ENCODE peak calls at places on chromosomes 16 and 17, in eight cellular contexts. J, M, U, H, T, R, S and Z are unnamed samples.

GRCh38 chr17:385195-385835 is 32.7 kb upstream of the RPH3AL start:
- DNase-seq in J (no peak), M (no peak), U (peak), H (peak), T (peak), R (peak), S (no peak), Z (peak)

GRCh38 chr16:12319464-12320030 is 343.0 kb downstream of the SNX29 start:
- DNase-seq in J (no peak), M (no peak), U (no peak), H (no peak), T (peak), R (peak), S (no peak), Z (no peak)

GRCh38 chr16:4392382-4393242 is 21.0 kb downstream of the VASN start:
- DNase-seq in J (no peak), M (no peak), U (no peak), H (no peak), T (peak), R (peak), S (no peak), Z (no peak)

GRCh38 chr16:31273676-31274075 is 13.9 kb downstream of the ITGAM start:
- DNase-seq in J (no peak), M (no peak), U (no peak), H (no peak), T (no peak), R (no peak), S (no peak), Z (no peak)

GRCh38 chr16:4962716-4963115 is 4.6 kb downstream of the SEC14L5 start:
- DNase-seq in J (no peak), M (no peak), U (no peak), H (no peak), T (no peak), R (no peak), S (no peak), Z (no peak)

GRCh38 chr16:83615553-83615952 is 192.2 kb upstream of the HSBP1 start:
- DNase-seq in J (no peak), M (no peak), U (no peak), H (no peak), T (no peak), R (no peak), S (no peak), Z (no peak)

GRCh38 chr17:79000396-79001189 is 9.0 kb downstream of the CANT1 start:
- DNase-seq in J (no peak), M (no peak), U (peak), H (no peak), T (no peak), R (no peak), S (no peak), Z (no peak)

GRCh38 chr16:12620150-12620549 is 183.5 kb downstream of the CPPED1 start:
- DNase-seq in J (no peak), M (no peak), U (no peak), H (no peak), T (no peak), R (no peak), S (no peak), Z (no peak)

GRCh38 chr17:721540-721937 is 6.9 kb upstream of the VPS53 start:
- DNase-seq in J (no peak), M (no peak), U (no peak), H (no peak), T (no peak), R (no peak), S (no peak), Z (no peak)

GRCh38 chr16:85316944-85317343 is 204.7 kb upstream of the CIBAR2 start:
- DNase-seq in J (no peak), M (no peak), U (no peak), H (no peak), T (no peak), R (no peak), S (no peak), Z (no peak)

GRCh38 chr16:4137438-4137837 is 21.2 kb upstream of the ADCY9 start:
- DNase-seq in J (no peak), M (no peak), U (no peak), H (no peak), T (no peak), R (no peak), S (no peak), Z (no peak)

GRCh38 chr17:63567229-63567628 is 17.0 kb downstream of the DCAF7 start:
- DNase-seq in J (no peak), M (no peak), U (no peak), H (no peak), T (no peak), R (no peak), S (no peak), Z (no peak)

GRCh38 chr16:27515874-27516353 is 33.8 kb downstream of the GTF3C1 start:
- DNase-seq in J (no peak), M (no peak), U (peak), H (no peak), T (peak), R (peak), S (peak), Z (peak)

GRCh38 chr17:75815399-75815798 is 28.8 kb downstream of the UNC13D start:
- DNase-seq in J (no peak), M (no peak), U (no peak), H (no peak), T (no peak), R (no peak), S (no peak), Z (no peak)

GRCh38 chr17:4973431-4973830 is 5.8 kb upstream of the SPAG7 start:
- DNase-seq in J (no peak), M (no peak), U (no peak), H (no peak), T (no peak), R (no peak), S (no peak), Z (no peak)

GRCh38 chr17:76635659-76636360 is 7.7 kb downstream of the ST6GALNAC1 start:
- DNase-seq in J (no peak), M (no peak), U (no peak), H (no peak), T (no peak), R (no peak), S (no peak), Z (no peak)

GRCh38 chr17:56914641-56915263 is 903 bp upstream of the TRIM25 start:
- DNase-seq in J (no peak), M (no peak), U (no peak), H (no peak), T (no peak), R (peak), S (no peak), Z (no peak)

GRCh38 chr16:1877089-1877488 is 5.1 kb upstream of the MEIOB start:
- DNase-seq in J (no peak), M (no peak), U (no peak), H (no peak), T (no peak), R (no peak), S (no peak), Z (peak)

GRCh38 chr17:64781394-64781793 is 119.3 kb upstream of the SMURF2 start:
- DNase-seq in J (no peak), M (no peak), U (peak), H (peak), T (peak), R (no peak), S (no peak), Z (peak)

GRCh38 chr17:81046770-81047359 is 11.9 kb downstream of the BAIAP2 start:
- DNase-seq in J (no peak), M (no peak), U (no peak), H (no peak), T (peak), R (no peak), S (no peak), Z (no peak)

GRCh38 chr17:67245073-67245693 is at the start of gene HELZ:
- DNase-seq in J (peak), M (peak), U (peak), H (peak), T (peak), R (peak), S (peak), Z (peak)

GRCh38 chr17:44496815-44497214 is 6.4 kb downstream of the GPATCH8 start:
- DNase-seq in J (no peak), M (no peak), U (no peak), H (no peak), T (no peak), R (no peak), S (no peak), Z (no peak)

GRCh38 chr17:80815151-80815561 is 176.5 kb upstream of the CHMP6 start:
- DNase-seq in J (no peak), M (no peak), U (no peak), H (no peak), T (no peak), R (no peak), S (no peak), Z (no peak)

GRCh38 chr16:69482410-69482951 is 58.1 kb downstream of the CYB5B start:
- DNase-seq in J (no peak), M (no peak), U (peak), H (no peak), T (peak), R (peak), S (no peak), Z (no peak)

GRCh38 chr17:21467196-21467595 is 91.0 kb downstream of the KCNJ12 start:
- DNase-seq in J (no peak), M (no peak), U (no peak), H (no peak), T (no peak), R (no peak), S (no peak), Z (no peak)

GRCh38 chr16:90077757-90078593 is 844 bp upstream of the PRDM7 start:
- DNase-seq in J (no peak), M (no peak), U (peak), H (no peak), T (no peak), R (peak), S (no peak), Z (peak)

GRCh38 chr16:46929378-46930332 is 43.8 kb downstream of the DNAJA2 start:
- DNase-seq in J (peak), M (peak), U (peak), H (peak), T (peak), R (peak), S (peak), Z (peak)

GRCh38 chr17:44906987-44907681 is 7.9 kb upstream of the EFTUD2 start:
- DNase-seq in J (no peak), M (no peak), U (no peak), H (no peak), T (no peak), R (no peak), S (no peak), Z (no peak)

GRCh38 chr16:72203401-72203800 is 31.4 kb upstream of the PMFBP1 start:
- DNase-seq in J (no peak), M (no peak), U (no peak), H (no peak), T (no peak), R (no peak), S (peak), Z (no peak)

GRCh38 chr16:9008335-9009260 is 44.9 kb upstream of the USP7 start:
- DNase-seq in J (peak), M (peak), U (peak), H (peak), T (peak), R (peak), S (peak), Z (peak)

GRCh38 chr16:87538160-87538559 is 45.3 kb upstream of the ZCCHC14 start:
- DNase-seq in J (no peak), M (no peak), U (no peak), H (no peak), T (no peak), R (no peak), S (no peak), Z (no peak)

GRCh38 chr17:17497065-17497844 is 1.1 kb upstream of the RASD1 start:
- DNase-seq in J (no peak), M (no peak), U (no peak), H (no peak), T (no peak), R (no peak), S (no peak), Z (no peak)

GRCh38 chr17:62824290-62825135 is 16.4 kb upstream of the MARCHF10 start:
- DNase-seq in J (no peak), M (no peak), U (no peak), H (no peak), T (no peak), R (peak), S (no peak), Z (no peak)

GRCh38 chr17:4953461-4953961 is 2.6 kb downstream of the ENO3 start:
- DNase-seq in J (no peak), M (no peak), U (no peak), H (no peak), T (no peak), R (no peak), S (no peak), Z (no peak)

GRCh38 chr17:6328279-6328678 is 106.6 kb downstream of the AIPL1 start:
- DNase-seq in J (no peak), M (no peak), U (no peak), H (no peak), T (no peak), R (peak), S (no peak), Z (peak)